ENCODE peak calls at places on chromosome 4, in four cellular contexts. One of them, this sample, is unnamed.

GRCh38 chr4:61200195-61200990 is at the start of gene ADGRL3:
- DNase-seq in GM12878: no peak
- DNase-seq in WTC11: peak
- DNase-seq in activated CD4-positive, alpha-beta T cell treated with anti-CD3 and anti-CD28 coated beads, Interleukin-2, amount 50 U/mL, for 4 hours: no peak
- DNase-seq in this sample: no peak

GRCh38 chr4:112522389-112522788 is 6.4 kb upstream of the NEUROG2 start:
- DNase-seq in GM12878: no peak
- DNase-seq in WTC11: no peak
- DNase-seq in activated CD4-positive, alpha-beta T cell treated with anti-CD3 and anti-CD28 coated beads, Interleukin-2, amount 50 U/mL, for 4 hours: no peak
- DNase-seq in this sample: no peak

GRCh38 chr4:168717852-168718251 is 221.0 kb downstream of the PALLD start:
- DNase-seq in GM12878: no peak
- DNase-seq in WTC11: no peak
- DNase-seq in activated CD4-positive, alpha-beta T cell treated with anti-CD3 and anti-CD28 coated beads, Interleukin-2, amount 50 U/mL, for 4 hours: no peak
- DNase-seq in this sample: no peak

GRCh38 chr4:8316911-8317351 is 47.4 kb downstream of the HTRA3 start:
- DNase-seq in GM12878: no peak
- DNase-seq in WTC11: no peak
- DNase-seq in activated CD4-positive, alpha-beta T cell treated with anti-CD3 and anti-CD28 coated beads, Interleukin-2, amount 50 U/mL, for 4 hours: no peak
- DNase-seq in this sample: no peak

GRCh38 chr4:56433280-56433679 is 2.1 kb downstream of the PPAT start:
- DNase-seq in GM12878: no peak
- DNase-seq in WTC11: no peak
- DNase-seq in activated CD4-positive, alpha-beta T cell treated with anti-CD3 and anti-CD28 coated beads, Interleukin-2, amount 50 U/mL, for 4 hours: no peak
- DNase-seq in this sample: no peak

GRCh38 chr4:48602222-48602621 is 112.2 kb downstream of the ZAR1 start:
- DNase-seq in GM12878: no peak
- DNase-seq in WTC11: no peak
- DNase-seq in activated CD4-positive, alpha-beta T cell treated with anti-CD3 and anti-CD28 coated beads, Interleukin-2, amount 50 U/mL, for 4 hours: no peak
- DNase-seq in this sample: no peak

GRCh38 chr4:109947918-109948317 is 35.2 kb downstream of the EGF start:
- DNase-seq in GM12878: no peak
- DNase-seq in WTC11: no peak
- DNase-seq in activated CD4-positive, alpha-beta T cell treated with anti-CD3 and anti-CD28 coated beads, Interleukin-2, amount 50 U/mL, for 4 hours: no peak
- DNase-seq in this sample: no peak

GRCh38 chr4:147860960-147861359 is 129.1 kb downstream of the ARHGAP10 start:
- DNase-seq in GM12878: no peak
- DNase-seq in WTC11: no peak
- DNase-seq in activated CD4-positive, alpha-beta T cell treated with anti-CD3 and anti-CD28 coated beads, Interleukin-2, amount 50 U/mL, for 4 hours: no peak
- DNase-seq in this sample: no peak

GRCh38 chr4:40833212-40833611 is 83.5 kb downstream of the NSUN7 start:
- DNase-seq in GM12878: no peak
- DNase-seq in WTC11: no peak
- DNase-seq in activated CD4-positive, alpha-beta T cell treated with anti-CD3 and anti-CD28 coated beads, Interleukin-2, amount 50 U/mL, for 4 hours: no peak
- DNase-seq in this sample: no peak

GRCh38 chr4:182427530-182427929 is 184.3 kb downstream of the TENM3 start:
- DNase-seq in GM12878: no peak
- DNase-seq in WTC11: no peak
- DNase-seq in activated CD4-positive, alpha-beta T cell treated with anti-CD3 and anti-CD28 coated beads, Interleukin-2, amount 50 U/mL, for 4 hours: no peak
- DNase-seq in this sample: no peak

GRCh38 chr4:1553365-1553764 is 130.7 kb downstream of the FAM53A start:
- DNase-seq in GM12878: no peak
- DNase-seq in WTC11: no peak
- DNase-seq in activated CD4-positive, alpha-beta T cell treated with anti-CD3 and anti-CD28 coated beads, Interleukin-2, amount 50 U/mL, for 4 hours: no peak
- DNase-seq in this sample: no peak

GRCh38 chr4:34365891-34366290 is 1878.4 kb downstream of the ARAP2 start:
- DNase-seq in GM12878: no peak
- DNase-seq in WTC11: no peak
- DNase-seq in activated CD4-positive, alpha-beta T cell treated with anti-CD3 and anti-CD28 coated beads, Interleukin-2, amount 50 U/mL, for 4 hours: no peak
- DNase-seq in this sample: no peak

GRCh38 chr4:38166768-38167167 is 206.6 kb downstream of the PTTG2 start:
- DNase-seq in GM12878: no peak
- DNase-seq in WTC11: no peak
- DNase-seq in activated CD4-positive, alpha-beta T cell treated with anti-CD3 and anti-CD28 coated beads, Interleukin-2, amount 50 U/mL, for 4 hours: no peak
- DNase-seq in this sample: no peak

GRCh38 chr4:98181815-98182214 is 38.5 kb upstream of the STPG2 start:
- DNase-seq in GM12878: no peak
- DNase-seq in WTC11: no peak
- DNase-seq in activated CD4-positive, alpha-beta T cell treated with anti-CD3 and anti-CD28 coated beads, Interleukin-2, amount 50 U/mL, for 4 hours: no peak
- DNase-seq in this sample: no peak

GRCh38 chr4:11729548-11729947 is 300.9 kb upstream of the HS3ST1 start:
- DNase-seq in GM12878: no peak
- DNase-seq in WTC11: no peak
- DNase-seq in activated CD4-positive, alpha-beta T cell treated with anti-CD3 and anti-CD28 coated beads, Interleukin-2, amount 50 U/mL, for 4 hours: no peak
- DNase-seq in this sample: no peak

GRCh38 chr4:23130845-23131244 is 438.1 kb downstream of the GBA3 start:
- DNase-seq in GM12878: no peak
- DNase-seq in WTC11: no peak
- DNase-seq in activated CD4-positive, alpha-beta T cell treated with anti-CD3 and anti-CD28 coated beads, Interleukin-2, amount 50 U/mL, for 4 hours: no peak
- DNase-seq in this sample: no peak

GRCh38 chr4:7358100-7358735 is 76.5 kb downstream of the PSAPL1 start:
- DNase-seq in GM12878: no peak
- DNase-seq in WTC11: no peak
- DNase-seq in activated CD4-positive, alpha-beta T cell treated with anti-CD3 and anti-CD28 coated beads, Interleukin-2, amount 50 U/mL, for 4 hours: no peak
- DNase-seq in this sample: no peak

GRCh38 chr4:56372774-56373173 is 14.5 kb downstream of the AASDH start:
- DNase-seq in GM12878: no peak
- DNase-seq in WTC11: no peak
- DNase-seq in activated CD4-positive, alpha-beta T cell treated with anti-CD3 and anti-CD28 coated beads, Interleukin-2, amount 50 U/mL, for 4 hours: no peak
- DNase-seq in this sample: no peak

GRCh38 chr4:1023241-1023640 is 11.8 kb downstream of the FGFRL1 start:
- DNase-seq in GM12878: no peak
- DNase-seq in WTC11: no peak
- DNase-seq in activated CD4-positive, alpha-beta T cell treated with anti-CD3 and anti-CD28 coated beads, Interleukin-2, amount 50 U/mL, for 4 hours: no peak
- DNase-seq in this sample: no peak

GRCh38 chr4:20572976-20573375 is 127.3 kb upstream of the PACRGL start:
- DNase-seq in GM12878: no peak
- DNase-seq in WTC11: peak
- DNase-seq in activated CD4-positive, alpha-beta T cell treated with anti-CD3 and anti-CD28 coated beads, Interleukin-2, amount 50 U/mL, for 4 hours: no peak
- DNase-seq in this sample: no peak

GRCh38 chr4:138967313-138967712 is 48.3 kb upstream of the NOCT start:
- DNase-seq in GM12878: peak
- DNase-seq in WTC11: no peak
- DNase-seq in activated CD4-positive, alpha-beta T cell treated with anti-CD3 and anti-CD28 coated beads, Interleukin-2, amount 50 U/mL, for 4 hours: no peak
- DNase-seq in this sample: no peak

GRCh38 chr4:72899214-72899613 is 170.3 kb downstream of the COX18 start:
- DNase-seq in GM12878: no peak
- DNase-seq in WTC11: no peak
- DNase-seq in activated CD4-positive, alpha-beta T cell treated with anti-CD3 and anti-CD28 coated beads, Interleukin-2, amount 50 U/mL, for 4 hours: no peak
- DNase-seq in this sample: no peak

GRCh38 chr4:3071811-3072210 is 2.5 kb downstream of the HTT-AS start:
- DNase-seq in GM12878: no peak
- DNase-seq in WTC11: no peak
- DNase-seq in activated CD4-positive, alpha-beta T cell treated with anti-CD3 and anti-CD28 coated beads, Interleukin-2, amount 50 U/mL, for 4 hours: no peak
- DNase-seq in this sample: no peak

This sample was measured in activated T-helper 2 cell treated with anti-CD3 and anti-CD28 coated beads, Interferon-gamma antibody, Interleukin-2, Interleukin-4, amounts not matched to agents 10 μg/mL and 5 μg/mL and 100 μg/mL, durations not matched to agents 14 hours and 24 hours and 36 hours.